ENCODE peak calls at places on chromosomes 12 and 14, in four cellular contexts. L, T, V and W are unnamed samples.

GRCh38 chr14:102055181-102055901 is 31.5 kb downstream of the HSP90AA1 start:
- DNase-seq in L (no peak), T (no peak), V (no peak), W (peak)

GRCh38 chr12:53064613-53065415 is 14.4 kb downstream of the SPRYD3 start:
- DNase-seq in L (no peak), T (no peak), V (no peak), W (no peak)

GRCh38 chr14:53610947-53611346 is 345.7 kb downstream of the BMP4 start:
- DNase-seq in L (no peak), T (no peak), V (no peak), W (no peak)

GRCh38 chr14:56487090-56487667 is 92.4 kb upstream of the TMEM260 start:
- DNase-seq in L (no peak), T (peak), V (no peak), W (no peak)

GRCh38 chr14:105102893-105103292 is 37.7 kb upstream of the GPR132 start:
- DNase-seq in L (peak), T (no peak), V (no peak), W (no peak)

GRCh38 chr12:130715150-130715995 is 726 bp downstream of the RIMBP2 start:
- DNase-seq in L (peak), T (no peak), V (no peak), W (no peak)

GRCh38 chr12:56476143-56476542 is 7.8 kb downstream of the SPRYD4 start:
- DNase-seq in L (no peak), T (no peak), V (no peak), W (no peak)

GRCh38 chr12:120439646-120440247 is 1.8 kb downstream of the COX6A1 start:
- DNase-seq in L (peak), T (peak), V (peak), W (peak)

GRCh38 chr14:89635615-89636014 is 218.6 kb upstream of the FOXN3 start:
- DNase-seq in L (no peak), T (no peak), V (no peak), W (no peak)

GRCh38 chr12:116855744-116856470 is 25.3 kb downstream of the HRK start:
- DNase-seq in L (no peak), T (peak), V (no peak), W (no peak)

GRCh38 chr14:103627073-103628025 is 1.7 kb upstream of the KLC1 start:
- DNase-seq in L (no peak), T (no peak), V (no peak), W (no peak)